ENCODE peak calls at places on chromosomes 11 and 22, in four cellular contexts. One of them, this sample, is unnamed.

GRCh38 chr22:50713008-50713385 is 25.0 kb upstream of the ACR start:
- DNase-seq in lower lobe of right lung: peak; percentile 14
- DNase-seq in astrocyte of the spinal cord: no peak
- DNase-seq in neural progenitor cell: no peak
- DNase-seq in this sample: no peak

GRCh38 chr11:96356837-96357236 is 13.8 kb upstream of the MAML2 start:
- DNase-seq in lower lobe of right lung: no peak
- DNase-seq in astrocyte of the spinal cord: no peak
- DNase-seq in neural progenitor cell: no peak
- DNase-seq in this sample: no peak

GRCh38 chr11:28842716-28843115 is 734.5 kb downstream of the METTL15 start:
- DNase-seq in lower lobe of right lung: no peak
- DNase-seq in astrocyte of the spinal cord: peak; percentile 23
- DNase-seq in neural progenitor cell: no peak
- DNase-seq in this sample: no peak

GRCh38 chr11:92838655-92839334 is 130.7 kb upstream of the MTNR1B start:
- DNase-seq in lower lobe of right lung: no peak
- DNase-seq in astrocyte of the spinal cord: no peak
- DNase-seq in neural progenitor cell: peak; percentile 56
- DNase-seq in this sample: peak; percentile 7

GRCh38 chr22:37906364-37907008 is 389 bp downstream of the MICALL1 start:
- DNase-seq in lower lobe of right lung: no peak
- DNase-seq in astrocyte of the spinal cord: no peak
- DNase-seq in neural progenitor cell: peak; percentile 55
- DNase-seq in this sample: no peak

GRCh38 chr22:40666151-40666848 is 13.0 kb upstream of the MCHR1 start:
- DNase-seq in lower lobe of right lung: no peak
- DNase-seq in astrocyte of the spinal cord: no peak
- DNase-seq in neural progenitor cell: no peak
- DNase-seq in this sample: peak; percentile 89

GRCh38 chr11:94151903-94152677 is 23.4 kb downstream of the PANX1 start:
- DNase-seq in lower lobe of right lung: no peak
- DNase-seq in astrocyte of the spinal cord: peak; percentile 83
- DNase-seq in neural progenitor cell: no peak
- DNase-seq in this sample: peak; percentile 74

GRCh38 chr11:44785856-44786606 is 59.3 kb downstream of the TSPAN18 start:
- DNase-seq in lower lobe of right lung: no peak
- DNase-seq in astrocyte of the spinal cord: no peak
- DNase-seq in neural progenitor cell: peak; percentile 41
- DNase-seq in this sample: no peak

GRCh38 chr11:61683961-61684869 is 4.0 kb downstream of the DAGLA start:
- DNase-seq in lower lobe of right lung: no peak
- DNase-seq in astrocyte of the spinal cord: peak; percentile 77
- DNase-seq in neural progenitor cell: no peak
- DNase-seq in this sample: no peak

GRCh38 chr22:29309332-29310064 is 3.0 kb downstream of the GAS2L1 start:
- DNase-seq in lower lobe of right lung: peak; percentile 62
- DNase-seq in astrocyte of the spinal cord: peak; percentile 28
- DNase-seq in neural progenitor cell: no peak
- DNase-seq in this sample: no peak

GRCh38 chr11:561148-562003 is 606 bp downstream of the RASSF7 start:
- DNase-seq in lower lobe of right lung: peak; percentile 90
- DNase-seq in astrocyte of the spinal cord: no peak
- DNase-seq in neural progenitor cell: no peak
- DNase-seq in this sample: peak; percentile 39

GRCh38 chr11:108253176-108253575 is 30.3 kb downstream of the ATM start:
- DNase-seq in lower lobe of right lung: no peak
- DNase-seq in astrocyte of the spinal cord: no peak
- DNase-seq in neural progenitor cell: no peak
- DNase-seq in this sample: peak; percentile 6

GRCh38 chr22:29914165-29914564 is 31.2 kb downstream of the MTMR3 start:
- DNase-seq in lower lobe of right lung: no peak
- DNase-seq in astrocyte of the spinal cord: peak; percentile 56
- DNase-seq in neural progenitor cell: no peak
- DNase-seq in this sample: peak; percentile 86

DNA sequence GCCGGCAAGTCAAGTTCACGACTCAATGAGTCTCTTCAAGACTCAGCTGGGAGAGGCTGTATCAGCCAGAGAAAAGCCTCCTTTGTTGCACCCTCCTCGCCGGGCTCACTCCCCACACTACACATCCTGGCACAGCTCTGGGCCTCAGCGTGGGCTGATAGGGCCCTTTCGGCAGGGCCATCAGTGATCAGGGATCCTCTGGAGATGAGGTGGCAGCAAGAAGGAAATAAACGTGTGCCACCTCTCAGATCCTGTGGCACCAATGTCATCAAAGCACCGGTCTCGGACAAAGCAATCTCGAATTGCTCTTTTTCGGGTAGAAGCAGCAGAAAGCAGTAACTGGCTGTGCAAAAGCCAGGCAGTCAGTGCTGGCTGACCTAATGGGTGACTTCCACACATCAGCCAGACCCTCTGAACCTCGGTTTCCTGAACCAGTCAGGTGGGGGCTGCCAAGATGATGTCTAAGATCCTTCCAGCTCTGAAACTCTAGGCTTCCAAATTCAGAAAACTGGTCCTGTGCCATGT is 2.1 kb downstream of the EHD1 start:
- DNase-seq in lower lobe of right lung: no peak
- DNase-seq in astrocyte of the spinal cord: no peak
- DNase-seq in neural progenitor cell: no peak
- DNase-seq in this sample: no peak
- H3K4me3 ChIP-seq in lower lobe of right lung: peak overlapping the region; percentile 97
- H3K4me3 ChIP-seq in astrocyte of the spinal cord: peak overlapping the region; percentile 98
- H3K4me3 ChIP-seq in neural progenitor cell: no peak overlapping the region
- H3K4me3 ChIP-seq in this sample: peak overlapping the region; percentile 100

DNA sequence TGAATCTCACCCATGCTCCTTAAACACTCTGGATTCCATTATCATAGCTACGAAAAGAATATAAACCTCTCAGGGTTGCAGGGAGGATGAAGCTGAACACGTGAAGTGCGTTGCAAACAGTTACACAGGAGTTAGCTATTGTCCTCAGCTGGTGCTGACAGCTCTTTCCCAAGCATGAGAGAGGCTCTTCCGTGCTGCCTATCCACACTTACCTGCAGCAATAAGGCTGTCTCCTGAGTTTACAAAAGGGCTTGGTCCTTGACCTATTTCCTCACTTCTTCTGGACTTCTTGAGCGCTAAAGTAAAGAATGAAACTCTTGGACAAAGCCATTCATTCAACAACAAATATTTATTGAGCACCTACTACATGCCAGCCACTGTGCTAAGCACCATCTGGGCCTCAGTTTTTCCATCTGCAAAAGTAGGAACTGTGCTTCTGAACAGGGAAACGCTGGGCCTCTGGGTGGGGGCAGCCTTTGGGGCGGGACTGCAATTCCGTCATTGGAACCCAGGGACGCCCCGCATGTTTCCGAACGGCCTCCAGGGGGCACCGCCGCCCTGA is 749 bp upstream of the ARL2 start:
- DNase-seq in lower lobe of right lung: peak; percentile 95
- DNase-seq in astrocyte of the spinal cord: peak; percentile 87
- DNase-seq in neural progenitor cell: no peak
- DNase-seq in this sample: peak; percentile 84
- TF ChIP-seq CTCF in lower lobe of right lung: peak; percentile 86
- TF ChIP-seq CTCF in astrocyte of the spinal cord: peak; percentile 88
- TF ChIP-seq CTCF in neural progenitor cell: peak; percentile 63
- TF ChIP-seq CTCF in this sample: peak; percentile 67

GRCh38 chr22:23767303-23767672 is 484 bp downstream of the CHCHD10 start:
- DNase-seq in lower lobe of right lung: no peak
- DNase-seq in astrocyte of the spinal cord: no peak
- DNase-seq in neural progenitor cell: peak; percentile 39
- DNase-seq in this sample: no peak
- H3K4me3 ChIP-seq in lower lobe of right lung: peak overlapping the region; percentile 69
- H3K4me3 ChIP-seq in astrocyte of the spinal cord: peak overlapping the region; percentile 56
- H3K4me3 ChIP-seq in neural progenitor cell: peak overlapping the region; percentile 60
- H3K4me3 ChIP-seq in this sample: peak overlapping the region; percentile 74

GRCh38 chr11:35142481-35143207 is 3.7 kb downstream of the CD44 start:
- DNase-seq in lower lobe of right lung: no peak
- DNase-seq in astrocyte of the spinal cord: no peak
- DNase-seq in neural progenitor cell: peak; percentile 33
- DNase-seq in this sample: peak; percentile 78
- TF ChIP-seq CTCF in lower lobe of right lung: no peak
- TF ChIP-seq CTCF in astrocyte of the spinal cord: no peak
- TF ChIP-seq CTCF in neural progenitor cell: no peak
- TF ChIP-seq CTCF in this sample: no peak

DNA sequence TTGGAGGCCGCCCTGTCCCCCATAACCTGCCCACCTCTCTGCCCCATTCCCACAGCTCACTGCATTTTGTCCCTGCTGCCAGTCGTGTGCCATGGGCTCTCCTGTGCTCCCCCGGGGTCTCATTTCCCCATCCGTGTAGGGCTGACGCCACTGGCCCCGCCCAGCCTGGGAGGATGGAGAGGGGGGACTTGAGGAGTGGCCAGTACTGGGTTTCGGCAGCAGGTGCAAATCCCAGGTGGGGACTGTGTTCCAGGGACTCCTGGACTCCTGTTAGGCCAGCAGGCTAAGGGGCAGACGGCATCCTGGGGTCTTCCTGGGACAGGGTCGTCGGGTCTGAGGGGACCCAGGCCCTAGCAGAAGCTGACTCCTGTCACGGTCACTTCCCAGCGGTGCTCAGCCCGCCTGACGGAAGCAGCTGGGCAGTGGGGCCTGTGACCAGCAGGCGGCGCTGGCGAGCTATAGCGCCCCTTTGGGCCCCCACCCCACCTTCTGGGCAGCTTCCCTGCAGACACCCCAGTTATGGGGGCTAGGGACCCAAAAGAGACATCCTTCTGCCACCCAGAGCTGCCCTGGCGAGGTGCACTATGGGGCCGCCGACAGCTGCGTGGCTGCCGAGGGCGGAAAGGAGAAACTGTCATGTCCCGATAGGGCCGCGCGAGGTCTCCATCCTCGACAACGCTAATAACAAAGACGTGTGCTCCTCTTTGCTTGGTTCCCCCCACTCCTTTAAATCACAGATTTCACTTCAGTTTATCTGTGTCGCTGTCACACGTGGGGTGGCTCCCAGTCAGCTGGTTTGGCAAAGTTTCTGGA is 979 bp upstream of the MYO7A start:
- DNase-seq in lower lobe of right lung: peak; percentile 62
- DNase-seq in astrocyte of the spinal cord: peak; percentile 33
- DNase-seq in neural progenitor cell: peak; percentile 76
- DNase-seq in this sample: no peak
- H3K4me3 ChIP-seq in lower lobe of right lung: peak overlapping the region; percentile 53
- H3K4me3 ChIP-seq in astrocyte of the spinal cord: peak overlapping the region; percentile 35
- H3K4me3 ChIP-seq in neural progenitor cell: peak overlapping the region; percentile 55
- H3K4me3 ChIP-seq in this sample: peak overlapping the region; percentile 59

This sample was measured in AG10803.